ENCODE peak calls at places on chromosomes 16 and 17, in five cellular contexts. K, S, G, N and L are unnamed samples.

GRCh38 chr17:56020369-56020768 is 132.9 kb upstream of the ANKFN1 start:
- DNase-seq in K (no peak), S (peak), G (no peak), N (no peak), L (no peak)

GRCh38 chr16:86210403-86211193 is 299.7 kb upstream of the FOXF1 start:
- DNase-seq in K (no peak), S (no peak), G (no peak), N (no peak), L (no peak)

GRCh38 chr16:89808453-89808939 is 8.0 kb downstream of the FANCA start:
- DNase-seq in K (no peak), S (no peak), G (no peak), N (no peak), L (no peak)

GRCh38 chr17:57873261-57874057 is 23.6 kb upstream of the MRPS23 start:
- DNase-seq in K (no peak), S (no peak), G (no peak), N (no peak), L (no peak)

GRCh38 chr16:50673496-50674275 is 7.4 kb downstream of the SNX20 start:
- DNase-seq in K (no peak), S (no peak), G (no peak), N (no peak), L (no peak)

GRCh38 chr17:42111901-42112551 is 488 bp downstream of the DHX58 start:
- DNase-seq in K (peak), S (no peak), G (no peak), N (no peak), L (peak)

GRCh38 chr16:55559233-55559632 is 7.3 kb upstream of the CAPNS2 start:
- DNase-seq in K (peak), S (no peak), G (no peak), N (no peak), L (peak)

GRCh38 chr17:82490512-82491195 is 28.9 kb upstream of the FOXK2 start:
- DNase-seq in K (no peak), S (peak), G (peak), N (no peak), L (no peak)

GRCh38 chr17:55660171-55660886 is 62.3 kb downstream of the TMEM100 start:
- DNase-seq in K (peak), S (no peak), G (no peak), N (no peak), L (peak)

DNA sequence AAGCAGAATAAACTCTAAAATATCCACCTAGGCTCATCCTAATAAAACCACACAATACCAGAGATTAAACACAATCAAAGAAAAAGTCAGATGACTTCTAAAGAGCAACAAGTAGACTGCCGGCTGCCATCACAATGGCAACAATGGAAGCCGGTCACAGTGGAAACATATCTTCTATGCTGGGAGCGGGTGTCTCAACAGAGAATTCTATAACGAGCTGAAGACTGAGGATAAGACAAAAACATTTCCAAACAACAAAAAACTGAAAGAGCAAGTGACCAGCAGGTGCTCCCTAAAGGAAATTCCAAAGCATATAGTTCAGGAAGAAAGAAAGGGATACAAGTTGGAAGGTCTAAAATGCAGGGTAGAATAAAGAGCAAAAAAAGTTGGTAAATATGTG is 8.9 kb downstream of the NSMCE1 start:
- DNase-seq in K (no peak), S (no peak), G (no peak), N (no peak), L (no peak)
- TF ChIP-seq CTCF in K (no peak), S (no peak), G (no peak), N (no peak), L (no peak)

GRCh38 chr16:17258848-17259713 is 211.7 kb downstream of the XYLT1 start:
- DNase-seq in K (no peak), S (peak), G (no peak), N (no peak), L (no peak)
- TF ChIP-seq CTCF in K (no peak), S (peak), G (no peak), N (no peak), L (no peak)

DNA sequence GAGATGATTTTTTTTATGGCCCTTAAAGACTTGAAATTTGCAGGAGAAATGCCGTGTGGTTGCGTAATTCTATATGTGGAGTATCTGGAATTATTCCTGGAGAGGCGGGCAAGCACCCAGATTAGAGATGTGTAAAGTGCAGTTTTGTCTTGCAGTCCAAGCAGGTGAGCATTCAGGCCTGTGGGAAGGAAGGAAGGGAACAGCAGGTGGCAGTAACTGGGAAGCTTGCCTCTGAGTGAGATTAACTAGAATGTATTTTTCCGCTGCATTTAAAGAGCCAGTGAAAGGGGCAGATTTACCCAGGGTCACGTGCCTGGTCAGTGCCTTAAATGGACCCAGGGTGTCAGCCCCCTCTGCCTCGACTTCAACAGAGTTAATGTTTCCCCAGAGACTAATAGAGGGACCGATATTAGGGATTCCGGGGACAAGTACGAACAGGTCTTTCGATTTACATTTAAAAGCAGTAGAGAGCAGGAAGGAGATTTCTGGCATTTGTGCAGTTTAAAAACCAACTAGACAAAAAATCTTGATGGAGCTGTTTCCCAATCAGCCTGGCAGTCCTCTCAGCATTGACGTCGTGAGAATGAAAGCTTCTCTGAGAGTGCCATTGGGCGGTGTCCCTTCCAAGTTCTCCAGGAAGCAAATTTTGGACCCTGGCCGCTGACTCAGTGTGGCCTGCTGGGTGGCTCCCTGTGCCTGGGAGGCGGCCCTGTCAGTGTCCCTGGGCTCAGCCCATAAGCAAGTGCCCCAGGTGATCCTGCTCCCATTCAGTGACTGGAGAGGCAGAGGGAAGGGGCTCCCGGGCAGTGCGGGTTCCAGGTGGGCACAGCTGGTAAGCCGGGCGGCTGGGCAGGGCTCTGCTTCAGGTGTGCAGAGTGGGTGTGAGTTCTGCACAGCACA is 38.2 kb downstream of the KSR1 start:
- DNase-seq in K (peak), S (no peak), G (no peak), N (peak), L (peak)
- TF ChIP-seq CTCF in K (peak), S (no peak), G (no peak), N (peak), L (peak)

GRCh38 chr17:2723997-2724782 is 12.6 kb upstream of the CLUH start:
- DNase-seq in K (no peak), S (no peak), G (no peak), N (no peak), L (no peak)

GRCh38 chr17:2722611-2723010 is 11.0 kb upstream of the CLUH start:
- DNase-seq in K (no peak), S (no peak), G (no peak), N (no peak), L (no peak)

GRCh38 chr17:2723505-2723996 is 12.0 kb upstream of the CLUH start:
- DNase-seq in K (no peak), S (no peak), G (no peak), N (no peak), L (no peak)

GRCh38 chr17:2721603-2722002 is 10.0 kb upstream of the CLUH start:
- DNase-seq in K (no peak), S (no peak), G (no peak), N (no peak), L (no peak)

GRCh38 chr17:2724783-2725164 is 13.2 kb upstream of the CLUH start:
- DNase-seq in K (peak), S (peak), G (no peak), N (no peak), L (no peak)
- TF ChIP-seq CTCF in K (no peak), S (no peak), G (no peak), N (no peak), L (no peak)

GRCh38 chr16:69937465-69937951 is 13.6 kb upstream of the CLEC18A start:
- DNase-seq in K (no peak), S (no peak), G (no peak), N (no peak), L (no peak)
- TF ChIP-seq CTCF in K (peak), S (no peak), G (no peak), N (no peak), L (peak)

GRCh38 chr17:44903012-44903685 is 3.9 kb upstream of the EFTUD2 start:
- DNase-seq in K (no peak), S (no peak), G (no peak), N (no peak), L (no peak)

GRCh38 chr17:44902135-44902760 is 3.0 kb upstream of the EFTUD2 start:
- DNase-seq in K (no peak), S (no peak), G (no peak), N (no peak), L (no peak)

GRCh38 chr17:44899074-44899782 is at the start of gene EFTUD2:
- DNase-seq in K (peak), S (peak), G (peak), N (peak), L (peak)

GRCh38 chr17:44900894-44901293 is 1.6 kb upstream of the EFTUD2 start:
- DNase-seq in K (peak), S (no peak), G (no peak), N (no peak), L (peak)

GRCh38 chr17:44901323-44901965 is 2.2 kb upstream of the EFTUD2 start:
- DNase-seq in K (peak), S (no peak), G (no peak), N (no peak), L (peak)
- TF ChIP-seq CTCF in K (peak), S (no peak), G (no peak), N (no peak), L (peak)